ENCODE peak calls at places on chromosome 18, in four cellular contexts. M, U, H and E are unnamed samples.

GRCh38 chr18:11955299-11956029 is 25.8 kb upstream of the IMPA2 start:
- DNase-seq in M (peak; percentile 64), U (no peak), H (peak; percentile 76), E (no peak)

GRCh38 chr18:34322365-34323289 is 97.9 kb upstream of the NOL4 start:
- DNase-seq in M (peak; percentile 18), U (peak; percentile 1), H (peak; percentile 59), E (peak; percentile 17)

GRCh38 chr18:49728542-49728941 is 84.8 kb downstream of the ACAA2 start:
- DNase-seq in M (peak; percentile 65), U (peak; percentile 47), H (peak; percentile 35), E (peak; percentile 18)

GRCh38 chr18:37499008-37499407 is 66.6 kb downstream of the CELF4 start:
- DNase-seq in M (no peak), U (no peak), H (no peak), E (no peak)

GRCh38 chr18:41724195-41724594 is 230.8 kb upstream of the PIK3C3 start:
- DNase-seq in M (no peak), U (no peak), H (no peak), E (no peak)

GRCh38 chr18:23671564-23671963 is 8.9 kb upstream of the ANKRD29 start:
- DNase-seq in M (no peak), U (no peak), H (no peak), E (no peak)

GRCh38 chr18:62564044-62564443 is 41.2 kb downstream of the ZCCHC2 start:
- DNase-seq in M (no peak), U (no peak), H (no peak), E (no peak)

GRCh38 chr18:37663446-37663845 is 97.8 kb upstream of the CELF4 start:
- DNase-seq in M (no peak), U (no peak), H (no peak), E (no peak)

GRCh38 chr18:49021433-49022129 is 70.8 kb upstream of the SMAD7 start:
- DNase-seq in M (peak; percentile 70), U (peak; percentile 83), H (peak; percentile 82), E (no peak)

GRCh38 chr18:79439201-79440023 is 43.7 kb downstream of the NFATC1 start:
- DNase-seq in M (peak; percentile 40), U (no peak), H (no peak), E (no peak)

GRCh38 chr18:50397023-50397422 is 22.2 kb downstream of the SKA1 start:
- DNase-seq in M (no peak), U (no peak), H (no peak), E (no peak)

GRCh38 chr18:44568986-44569385 is 111.7 kb upstream of the SETBP1 start:
- DNase-seq in M (no peak), U (no peak), H (no peak), E (no peak)

GRCh38 chr18:73352546-73352945 is 484.8 kb upstream of the NETO1 start:
- DNase-seq in M (no peak), U (no peak), H (no peak), E (no peak)

GRCh38 chr18:50982086-50982801 is 14.4 kb downstream of the ELAC1 start:
- DNase-seq in M (no peak), U (no peak), H (no peak), E (no peak)

GRCh38 chr18:27298215-27298804 is 113.2 kb upstream of the CHST9 start:
- DNase-seq in M (no peak), U (no peak), H (peak; percentile 13), E (no peak)

GRCh38 chr18:45359275-45360009 is 255.8 kb upstream of the SLC14A2 start:
- DNase-seq in M (no peak), U (no peak), H (no peak), E (no peak)

GRCh38 chr18:74834424-74835309 is 237.0 kb downstream of the ZNF407 start:
- DNase-seq in M (no peak), U (no peak), H (peak; percentile 25), E (no peak)
- TF ChIP-seq TCF7L2 in M (no peak), U (no peak), H (no peak), E (no peak)

GRCh38 chr18:21602302-21602592 is 1.7 kb upstream of the ESCO1 start:
- DNase-seq in M (no peak), U (no peak), H (no peak), E (no peak)

GRCh38 chr18:21597616-21598015 is 2.9 kb downstream of the ESCO1 start:
- DNase-seq in M (no peak), U (no peak), H (no peak), E (no peak)

GRCh38 chr18:21598726-21599584 is 1.5 kb downstream of the ESCO1 start:
- DNase-seq in M (peak; percentile 81), U (peak; percentile 36), H (peak; percentile 71), E (no peak)

GRCh38 chr18:21599585-21600525 is 649 bp downstream of the ESCO1 start:
- DNase-seq in M (peak; percentile 40), U (no peak), H (peak; percentile 62), E (no peak)

DNA sequence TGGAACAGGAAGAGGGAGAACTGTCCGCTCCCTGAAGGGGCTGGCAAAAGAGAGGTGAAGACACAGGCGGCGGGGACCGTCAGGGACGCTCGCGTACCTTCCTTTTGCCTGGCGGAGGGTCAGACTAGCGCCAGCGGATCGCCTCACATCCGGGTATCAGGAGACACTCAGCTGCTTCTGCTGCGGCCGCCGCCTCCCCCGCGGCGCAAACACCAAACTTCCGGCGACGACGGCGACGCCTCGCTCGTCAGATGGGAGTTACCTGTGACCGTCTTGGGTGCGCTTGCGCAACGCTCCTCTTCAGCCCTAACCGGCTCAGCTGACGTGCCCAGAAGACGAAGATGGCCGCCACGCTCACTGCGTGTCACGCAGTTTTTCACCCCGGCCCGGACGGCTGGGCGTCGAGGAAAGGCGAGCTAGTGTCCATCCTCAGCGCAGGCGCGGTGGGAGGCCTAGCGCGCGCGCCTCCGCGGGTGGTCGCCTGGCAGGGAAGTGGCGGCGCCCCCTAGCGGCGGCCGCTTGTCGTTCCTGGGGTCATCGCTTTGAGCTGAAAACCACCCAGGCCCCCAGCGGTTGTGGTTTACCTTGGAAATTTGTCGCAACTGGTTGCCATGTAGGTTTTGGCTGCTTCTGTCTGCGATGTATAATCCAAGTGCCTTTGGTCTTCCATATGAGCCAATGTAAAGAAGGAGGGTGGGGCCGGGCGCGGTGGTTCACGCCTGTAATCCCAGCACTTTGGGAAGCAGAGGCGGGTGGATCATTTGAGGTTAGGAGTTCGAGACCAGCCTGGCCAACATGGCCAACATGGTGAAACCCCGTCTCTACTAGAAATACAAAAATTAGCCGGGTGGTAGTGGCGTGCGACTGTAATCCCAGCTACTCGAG is at the start of gene ESCO1:
- DNase-seq in M (peak; percentile 99), U (peak; percentile 99), H (peak; percentile 96), E (peak; percentile 92)
- TF ChIP-seq POLR2AphosphoS5 in M (peak; percentile 67), U (peak; percentile 93), H (peak; percentile 78), E (peak; percentile 74)

GRCh38 chr18:68085251-68085650 is 568.7 kb upstream of the DSEL start:
- DNase-seq in M (no peak), U (no peak), H (no peak), E (no peak)

GRCh38 chr18:68083131-68083530 is 566.6 kb upstream of the DSEL start:
- DNase-seq in M (no peak), U (no peak), H (no peak), E (no peak)

GRCh38 chr18:68083776-68084175 is 567.3 kb upstream of the DSEL start:
- DNase-seq in M (no peak), U (no peak), H (no peak), E (no peak)
- TF ChIP-seq SIN3A in M (no peak), U (no peak), H (no peak), E (no peak)

GRCh38 chr18:77131652-77132368 is 773 bp downstream of the MBP start:
- DNase-seq in M (no peak), U (no peak), H (no peak), E (no peak)
- TF ChIP-seq TCF7L2 in M (no peak), U (no peak), H (no peak), E (no peak)

GRCh38 chr18:78376036-78376435 is 603.6 kb upstream of the SALL3 start:
- DNase-seq in M (no peak), U (no peak), H (no peak), E (no peak)

GRCh38 chr18:78378403-78378802 is 601.2 kb upstream of the SALL3 start:
- DNase-seq in M (no peak), U (no peak), H (no peak), E (no peak)

GRCh38 chr18:78378983-78379382 is 600.6 kb upstream of the SALL3 start:
- DNase-seq in M (no peak), U (no peak), H (no peak), E (no peak)
- TF ChIP-seq POLR2AphosphoS5 in M (no peak), U (no peak), H (no peak), E (no peak)

DNA sequence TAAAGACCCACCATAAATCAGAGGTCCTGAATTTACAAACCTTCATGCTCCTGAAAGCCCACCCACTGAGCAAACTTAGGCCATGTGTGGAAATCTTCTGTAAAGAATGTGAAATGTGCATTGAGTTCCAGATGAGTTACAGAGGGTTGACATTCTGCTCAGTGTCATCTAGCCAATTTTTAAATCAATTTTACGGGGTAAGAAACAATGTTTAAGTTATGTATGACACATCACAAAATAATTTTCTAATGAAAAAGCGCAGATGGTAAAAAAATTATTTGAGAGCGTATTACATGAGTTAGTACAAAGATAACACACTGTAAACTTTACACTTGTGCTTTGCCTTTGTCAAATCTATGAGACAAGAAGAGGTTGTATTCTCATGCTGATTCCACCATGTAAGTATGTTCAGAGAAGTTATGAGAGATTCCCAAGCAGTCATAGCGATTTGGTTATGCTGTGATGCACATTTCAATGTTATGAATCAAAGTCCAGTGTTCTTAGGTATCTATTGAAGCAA is 446.3 kb downstream of the ADCYAP1 start:
- DNase-seq in M (no peak), U (no peak), H (no peak), E (no peak)
- TF ChIP-seq SIN3A in M (no peak), U (no peak), H (no peak), E (no peak)